ENCODE peak calls at places on chromosomes 4 and X, in ten cellular contexts. A, V, S, L, C, M, I, T, X and N are unnamed samples.

GRCh38 chr4:168421671-168422070 is 58.6 kb downstream of the DDX60L start:
- DNase-seq in A (no peak), V (no peak), S (peak; percentile 31), L (no peak), C (no peak), M (no peak), I (no peak), T (no peak), X (no peak), N (no peak)

GRCh38 chrX:55816023-55816422 is 98.5 kb downstream of the RRAGB start:
- DNase-seq in A (no peak), V (no peak), S (no peak), L (no peak), C (no peak), M (no peak), I (no peak), T (no peak), X (no peak), N (no peak)

GRCh38 chr4:48445704-48446103 is 37.4 kb upstream of the SLC10A4 start:
- DNase-seq in A (no peak), V (peak; percentile 58), S (no peak), L (no peak), C (no peak), M (no peak), I (no peak), T (no peak), X (no peak), N (no peak)

GRCh38 chr4:53537606-53538005 is 53.7 kb downstream of the LNX1 start:
- DNase-seq in A (no peak), V (peak; percentile 20), S (no peak), L (no peak), C (no peak), M (no peak), I (no peak), T (no peak), X (no peak), N (no peak)

GRCh38 chrX:41036668-41037326 is 48.4 kb upstream of the USP9X start:
- DNase-seq in A (no peak), V (no peak), S (no peak), L (no peak), C (no peak), M (no peak), I (no peak), T (no peak), X (no peak), N (no peak)

GRCh38 chr4:147003956-147004580 is 58.4 kb upstream of the TTC29 start:
- DNase-seq in A (no peak), V (peak; percentile 64), S (no peak), L (no peak), C (no peak), M (no peak), I (no peak), T (no peak), X (no peak), N (no peak)

GRCh38 chr4:110510955-110511544 is 35.1 kb downstream of the ENPEP start:
- DNase-seq in A (no peak), V (peak; percentile 78), S (no peak), L (no peak), C (no peak), M (no peak), I (no peak), T (no peak), X (no peak), N (no peak)

GRCh38 chr4:115113382-115114106 is at the start of gene NDST4:
- DNase-seq in A (no peak), V (no peak), S (no peak), L (no peak), C (no peak), M (no peak), I (no peak), T (no peak), X (no peak), N (no peak)

GRCh38 chr4:10186228-10187214 is 69.9 kb upstream of the WDR1 start:
- DNase-seq in A (no peak), V (peak; percentile 21), S (no peak), L (no peak), C (no peak), M (no peak), I (no peak), T (no peak), X (no peak), N (no peak)

GRCh38 chr4:77782102-77782835 is 36.9 kb downstream of the CNOT6L start:
- DNase-seq in A (no peak), V (no peak), S (no peak), L (no peak), C (no peak), M (no peak), I (no peak), T (no peak), X (no peak), N (no peak)

GRCh38 chr4:158819942-158820786 is 51.3 kb downstream of the FNIP2 start:
- DNase-seq in A (no peak), V (no peak), S (no peak), L (no peak), C (no peak), M (no peak), I (no peak), T (no peak), X (no peak), N (no peak)

GRCh38 chr4:13178621-13179020 is 305.5 kb downstream of the RAB28 start:
- DNase-seq in A (no peak), V (no peak), S (no peak), L (no peak), C (no peak), M (no peak), I (no peak), T (no peak), X (no peak), N (no peak)

DNA sequence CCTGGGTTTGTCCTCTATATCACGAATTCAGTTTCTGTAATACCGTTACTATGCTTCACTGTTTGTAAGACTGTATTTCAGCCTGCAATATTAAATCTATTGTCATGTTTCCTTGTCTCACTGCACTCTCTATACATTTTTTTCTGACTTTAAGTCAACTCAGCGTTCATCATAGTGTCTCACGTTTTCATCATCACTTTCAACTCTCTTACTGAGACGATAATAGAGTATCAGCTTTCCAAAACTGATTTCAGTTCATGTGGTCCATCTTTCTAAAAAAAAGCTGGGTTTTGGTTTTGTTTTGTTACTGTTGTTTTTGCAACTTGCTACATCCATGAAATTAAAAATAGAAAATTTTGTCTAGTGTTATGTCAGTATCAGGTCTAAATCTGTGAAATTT is 147.7 kb downstream of the TMEM47 start:
- DNase-seq in A (no peak), V (no peak), S (no peak), L (no peak), C (no peak), M (no peak), I (no peak), T (no peak), X (no peak), N (no peak)
- H3K27me3 ChIP-seq in A (no peaks in the 10 kb centered on the region), V (no peaks in the 10 kb centered on the region), S (no peaks in the 10 kb centered on the region), L (no peaks in the 10 kb centered on the region), C (no peaks in the 10 kb centered on the region), M (no peaks in the 10 kb centered on the region), I (no peaks in the 10 kb centered on the region), T (no peaks in the 10 kb centered on the region), X (peaks cover 5% of the 10 kb centered on the region), N (no peaks in the 10 kb centered on the region)

GRCh38 chrX:155293771-155294170 is 29.5 kb upstream of the RAB39B start:
- DNase-seq in A (no peak), V (no peak), S (no peak), L (no peak), C (no peak), M (no peak), I (no peak), T (no peak), X (no peak), N (no peak)
- H3K27ac ChIP-seq in A (no peak overlapping the region), V (no peak overlapping the region), S (no peak overlapping the region), L (no peak overlapping the region), C (no peak overlapping the region), M (no peak overlapping the region), I (no peak overlapping the region), T (no peak overlapping the region), X (no peak overlapping the region), N (no peak overlapping the region)

GRCh38 chr4:6010789-6011188 is 7.4 kb downstream of the C4orf50 start:
- DNase-seq in A (no peak), V (no peak), S (no peak), L (no peak), C (no peak), M (no peak), I (no peak), T (no peak), X (no peak), N (no peak)
- H3K27me3 ChIP-seq in A (no peaks in the 10 kb centered on the region), V (no peaks in the 10 kb centered on the region), S (peaks cover 51% of the 10 kb centered on the region), L (peaks cover 96% of the 10 kb centered on the region), C (peaks cover 33% of the 10 kb centered on the region), M (no peaks in the 10 kb centered on the region), I (no peaks in the 10 kb centered on the region), T (no peaks in the 10 kb centered on the region), X (peaks cover 7% of the 10 kb centered on the region), N (no peaks in the 10 kb centered on the region)

GRCh38 chr4:139909036-139909435 is 243.4 kb downstream of the MGST2 start:
- DNase-seq in A (no peak), V (no peak), S (no peak), L (no peak), C (no peak), M (no peak), I (no peak), T (no peak), X (no peak), N (no peak)

GRCh38 chr4:139905489-139905888 is 239.9 kb downstream of the MGST2 start:
- DNase-seq in A (no peak), V (no peak), S (no peak), L (no peak), C (no peak), M (no peak), I (no peak), T (no peak), X (no peak), N (no peak)

GRCh38 chr4:139904406-139904805 is 238.8 kb downstream of the MGST2 start:
- DNase-seq in A (no peak), V (no peak), S (no peak), L (no peak), C (no peak), M (no peak), I (no peak), T (no peak), X (no peak), N (no peak)

GRCh38 chr4:139910106-139910505 is 243.9 kb downstream of the MAML3 start:
- DNase-seq in A (no peak), V (no peak), S (no peak), L (no peak), C (no peak), M (no peak), I (no peak), T (no peak), X (no peak), N (no peak)

DNA sequence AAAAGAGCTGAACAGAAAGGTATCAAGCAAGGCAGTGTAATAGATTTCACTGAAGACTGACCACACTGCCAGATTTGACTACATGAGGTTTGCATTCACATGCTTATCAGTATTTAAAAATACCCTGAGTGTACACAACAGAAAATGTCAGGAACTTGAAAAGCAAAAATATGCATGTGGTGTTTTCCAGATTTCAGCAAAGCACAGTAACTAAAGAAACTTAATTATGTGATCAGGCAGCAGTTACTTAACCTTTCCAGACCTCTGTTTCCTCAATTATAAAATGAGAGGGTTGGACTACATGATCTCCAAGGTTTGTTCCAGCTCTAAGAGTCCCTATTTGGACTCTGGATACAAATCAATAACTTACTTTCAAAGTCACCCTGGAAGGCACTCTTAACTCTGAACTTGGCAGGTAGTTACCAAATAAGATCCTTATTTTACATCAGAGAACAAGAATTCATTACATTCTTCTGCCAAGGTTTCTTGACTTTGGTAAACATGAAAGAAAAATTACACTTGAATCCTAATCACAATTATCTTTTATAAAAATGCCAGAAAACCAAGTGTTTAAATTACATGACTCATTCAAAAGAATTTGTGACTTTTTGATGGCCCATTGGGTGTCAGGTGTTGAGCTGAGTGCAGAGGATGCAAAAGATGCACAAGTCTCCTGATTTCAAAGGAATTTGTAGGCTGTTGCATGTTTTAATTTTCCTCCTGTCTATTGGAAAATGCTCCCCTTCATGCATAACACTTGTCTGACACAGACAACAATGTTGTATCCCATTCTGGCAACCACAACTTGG is 241.6 kb downstream of the MGST2 start:
- DNase-seq in A (no peak), V (no peak), S (no peak), L (no peak), C (no peak), M (no peak), I (no peak), T (no peak), X (no peak), N (no peak)
- H3K27ac ChIP-seq in A (no peak overlapping the region), V (no peak overlapping the region), S (peak overlapping the region; percentile 41), L (no peak overlapping the region), C (no peak overlapping the region), M (no peak overlapping the region), I (no peak overlapping the region), T (no peak overlapping the region), X (no peak overlapping the region), N (no peak overlapping the region)